ENCODE peak calls at places on chromosomes 5 and 9, in eight cellular contexts. M is aorta; I is stimulated activated CD8-positive, alpha-beta memory T cell treated with anti-CD3 and anti-CD28 coated beads, Interleukin-2, amount 100 ng/mL, for 48 hours; U is tibial artery; D is AG09319; B is SK-N-SH; E is activated naive CD4-positive, alpha-beta T cell treated with anti-CD3 and anti-CD28 coated beads, Interleukin-2, amount 10 ng/mL, durations not matched to agents 7 days and 5 days; C is stimulated activated CD4-positive, alpha-beta T cell treated with anti-CD3 and anti-CD28 coated beads, Interleukin-4, amount 100 ng/mL, for 24 hours. F is an unnamed sample.

GRCh38 chr9:87725900-87726709 is at the start of gene CTSL:
- DNase-seq in C (peak; percentile 56), I (peak; percentile 28), E (peak; percentile 79), U (peak; percentile 98), B (peak; percentile 90), D (peak; percentile 74), M (peak; percentile 96), F (peak; percentile 66)

GRCh38 chr9:131656356-131657030 is 83.4 kb downstream of the RAPGEF1 start:
- DNase-seq in I (no peak), E (peak; percentile 75), D (no peak), B (no peak), M (peak; percentile 91), U (peak; percentile 85), C (peak; percentile 66), F (no peak)

GRCh38 chr9:109181284-109181683 is 14.2 kb upstream of the FRRS1L start:
- DNase-seq in M (no peak), E (peak; percentile 69), D (no peak), B (no peak), C (peak; percentile 46), U (no peak), I (peak; percentile 14), F (peak; percentile 78)

GRCh38 chr5:133285583-133286021 is 233.8 kb downstream of the HSPA4 start:
- DNase-seq in I (no peak), D (no peak), M (no peak), U (no peak), B (no peak), C (no peak), E (no peak), F (peak; percentile 85)

GRCh38 chr5:40258205-40258604 is 421.5 kb upstream of the PTGER4 start:
- DNase-seq in D (no peak), I (no peak), C (no peak), M (no peak), U (no peak), E (no peak), B (no peak), F (no peak)

GRCh38 chr9:5671711-5672353 is 42.9 kb downstream of the RIC1 start:
- DNase-seq in C (no peak), D (no peak), I (no peak), E (peak; percentile 56), U (no peak), M (no peak), B (no peak), F (peak; percentile 95)

GRCh38 chr9:86667307-86667706 is 280.0 kb downstream of the GAS1 start:
- DNase-seq in E (no peak), B (no peak), D (no peak), I (peak; percentile 6), C (no peak), M (no peak), U (no peak), F (no peak)

GRCh38 chr5:109907189-109907588 is 217.5 kb downstream of the MAN2A1 start:
- DNase-seq in D (no peak), I (no peak), C (no peak), U (no peak), B (no peak), E (no peak), M (no peak), F (no peak)

GRCh38 chr5:95709967-95710650 is 21.0 kb upstream of the RHOBTB3 start:
- DNase-seq in C (no peak), I (no peak), D (no peak), E (no peak), B (no peak), U (no peak), M (no peak), F (no peak)

GRCh38 chr9:32378993-32379729 is 5.3 kb upstream of the ACO1 start:
- DNase-seq in D (peak; percentile 60), E (peak; percentile 66), C (peak; percentile 68), B (peak; percentile 69), U (no peak), I (no peak), M (no peak), F (peak; percentile 69)

GRCh38 chr5:67255881-67256280 is 59.3 kb upstream of the CD180 start:
- DNase-seq in E (no peak), M (no peak), C (no peak), B (no peak), I (no peak), U (no peak), D (no peak), F (no peak)

GRCh38 chr5:168274416-168274815 is 17.0 kb upstream of the WWC1 start:
- DNase-seq in U (no peak), M (no peak), C (no peak), I (no peak), D (no peak), E (no peak), B (no peak), F (peak; percentile 58)

GRCh38 chr9:9996259-9996658 is 616.5 kb downstream of the PTPRD start:
- DNase-seq in D (no peak), C (no peak), B (no peak), M (no peak), I (no peak), E (no peak), U (no peak), F (no peak)

GRCh38 chr5:176144508-176144907 is 93.7 kb upstream of the SIMC1 start:
- DNase-seq in C (no peak), U (no peak), E (no peak), B (no peak), M (no peak), D (no peak), I (no peak), F (no peak)

GRCh38 chr9:107905313-107906027 is 415.9 kb upstream of the KLF4 start:
- DNase-seq in D (no peak), B (no peak), C (no peak), M (no peak), U (no peak), E (no peak), I (no peak), F (no peak)

GRCh38 chr9:114532561-114533237 is 27.4 kb upstream of the WHRN start:
- DNase-seq in E (no peak), I (no peak), U (no peak), B (no peak), M (no peak), C (no peak), D (no peak), F (no peak)

GRCh38 chr5:45774528-45774927 is 78.3 kb upstream of the HCN1 start:
- DNase-seq in C (no peak), B (no peak), E (no peak), D (no peak), M (no peak), I (no peak), U (no peak), F (peak; percentile 4)

GRCh38 chr5:149740341-149740740 is 10.2 kb downstream of the PPARGC1B start:
- DNase-seq in M (no peak), U (no peak), I (no peak), D (no peak), E (no peak), B (no peak), C (no peak), F (no peak)

GRCh38 chr9:70013598-70014196 is 30.0 kb upstream of the MAMDC2 start:
- DNase-seq in E (no peak), I (no peak), D (peak; percentile 43), C (no peak), M (no peak), U (no peak), B (peak; percentile 52), F (no peak)

GRCh38 chr5:178201927-178202235 is 2.5 kb upstream of the HNRNPAB start:
- DNase-seq in D (no peak), M (no peak), I (no peak), C (no peak), U (no peak), E (peak; percentile 13), B (no peak), F (no peak)

GRCh38 chr5:1797109-1797800 is 2.4 kb downstream of the MRPL36 start:
- DNase-seq in B (no peak), I (no peak), C (no peak), U (no peak), D (no peak), M (peak; percentile 38), E (no peak), F (no peak)

GRCh38 chr9:132044176-132044880 is 35.3 kb downstream of the MED27 start:
- DNase-seq in I (no peak), M (no peak), C (no peak), B (no peak), D (no peak), E (no peak), U (no peak), F (no peak)

GRCh38 chr9:100714372-100715099 is 136.7 kb downstream of the CAVIN4 start:
- DNase-seq in B (peak; percentile 74), I (peak; percentile 37), D (peak; percentile 28), U (no peak), E (peak; percentile 64), M (no peak), C (peak; percentile 35), F (peak; percentile 48)

GRCh38 chr5:83099001-83099400 is 21.7 kb downstream of the XRCC4 start:
- DNase-seq in B (no peak), E (no peak), I (no peak), D (no peak), C (no peak), U (no peak), M (no peak), F (no peak)

GRCh38 chr9:87193925-87194380 is 246.6 kb upstream of the GAS1 start:
- DNase-seq in I (no peak), M (peak; percentile 49), D (peak; percentile 95), C (no peak), U (no peak), B (no peak), E (no peak), F (no peak)

GRCh38 chr5:1730487-1730847 is 69.2 kb downstream of the MRPL36 start:
- DNase-seq in B (peak; percentile 2), E (peak; percentile 5), I (no peak), C (peak; percentile 1), U (no peak), M (no peak), D (no peak), F (no peak)

GRCh38 chr9:122029898-122030297 is 63.2 kb downstream of the TTLL11 start:
- DNase-seq in E (no peak), U (no peak), D (no peak), M (no peak), B (no peak), I (no peak), C (no peak), F (peak; percentile 13)

GRCh38 chr5:33608476-33609026 is 167.8 kb downstream of the TARS1 start:
- DNase-seq in E (no peak), C (no peak), I (no peak), D (no peak), B (peak; percentile 34), M (no peak), U (no peak), F (no peak)

GRCh38 chr5:32172908-32173393 is 1.2 kb downstream of the GOLPH3 start:
- DNase-seq in U (no peak), B (no peak), E (no peak), C (no peak), M (no peak), I (no peak), D (no peak), F (peak; percentile 18)

GRCh38 chr5:106019271-106019670 is 1651.5 kb downstream of the EFNA5 start:
- DNase-seq in U (no peak), E (no peak), C (no peak), M (no peak), I (no peak), D (no peak), B (no peak), F (no peak)